ENCODE peak calls at places on chromosomes 3 and 15, in seven cellular contexts. M, Q, G, B, S, N and F are unnamed samples.

GRCh38 chr3:158725348-158725966 is 6.8 kb downstream of the RARRES1 start:
- DNase-seq in B (no peak), Q (no peak), S (no peak), M (peak; percentile 100), G (peak; percentile 99), N (no peak), F (no peak)

GRCh38 chr3:161177996-161178395 is 43.1 kb upstream of the NMD3 start:
- DNase-seq in S (no peak), B (no peak), N (no peak), Q (no peak), G (no peak), M (no peak), F (no peak)

GRCh38 chr3:116141724-116142123 is 303.6 kb downstream of the LSAMP start:
- DNase-seq in B (no peak), G (no peak), M (peak; percentile 13), N (no peak), Q (no peak), S (no peak), F (no peak)

GRCh38 chr3:123884993-123885392 is 861 bp upstream of the MYLK start:
- DNase-seq in N (no peak), Q (no peak), S (no peak), G (no peak), M (no peak), B (no peak), F (no peak)

GRCh38 chr15:72358121-72358520 is 17.7 kb downstream of the HEXA start:
- DNase-seq in S (no peak), Q (no peak), B (no peak), M (no peak), N (no peak), G (no peak), F (no peak)

GRCh38 chr3:155018621-155019330 is 61.3 kb upstream of the MME start:
- DNase-seq in M (no peak), N (no peak), G (no peak), Q (peak; percentile 66), S (no peak), B (no peak), F (peak; percentile 67)

GRCh38 chr15:32657198-32657886 is 15.8 kb downstream of the SCG5 start:
- DNase-seq in G (no peak), B (no peak), N (peak; percentile 13), M (no peak), S (no peak), Q (no peak), F (no peak)

GRCh38 chr3:125594581-125595011 is 701 bp downstream of the OSBPL11 start:
- DNase-seq in Q (peak; percentile 30), G (no peak), M (peak; percentile 22), N (no peak), S (no peak), B (no peak), F (peak; percentile 26)

GRCh38 chr15:93213281-93213680 is 124.3 kb upstream of the RGMA start:
- DNase-seq in G (no peak), N (peak; percentile 29), M (no peak), Q (no peak), S (no peak), B (no peak), F (no peak)

GRCh38 chr15:61151791-61152190 is 77.3 kb downstream of the RORA start:
- DNase-seq in G (no peak), M (no peak), N (no peak), Q (no peak), B (no peak), S (no peak), F (no peak)

GRCh38 chr3:108250626-108251025 is 28.4 kb upstream of the IFT57 start:
- DNase-seq in M (no peak), B (no peak), S (no peak), G (peak; percentile 33), Q (no peak), N (no peak), F (no peak)

GRCh38 chr3:161035711-161036110 is 69.4 kb downstream of the B3GALNT1 start:
- DNase-seq in S (no peak), Q (no peak), M (no peak), G (peak; percentile 25), B (no peak), N (no peak), F (peak; percentile 16)

GRCh38 chr15:90080818-90081382 is 21.4 kb downstream of the IDH2 start:
- DNase-seq in M (no peak), S (no peak), N (no peak), Q (no peak), G (no peak), B (no peak), F (no peak)

GRCh38 chr3:102483556-102483955 is 48.7 kb downstream of the ZPLD1 start:
- DNase-seq in S (no peak), M (no peak), B (no peak), Q (no peak), N (no peak), G (no peak), F (no peak)

GRCh38 chr3:39260957-39261356 is 18.9 kb downstream of the CX3CR1 start:
- DNase-seq in G (peak; percentile 89), N (no peak), S (no peak), M (peak; percentile 71), B (no peak), Q (peak; percentile 81), F (peak; percentile 66)

GRCh38 chr3:152269423-152270144 is 855 bp downstream of the MBNL1 start:
- DNase-seq in N (no peak), G (peak; percentile 92), Q (peak; percentile 37), M (peak; percentile 94), S (no peak), B (peak; percentile 34), F (peak; percentile 73)

GRCh38 chr3:55343486-55344357 is 143.4 kb downstream of the WNT5A start:
- DNase-seq in M (no peak), S (no peak), N (no peak), G (peak; percentile 68), Q (peak; percentile 95), B (no peak), F (no peak)

GRCh38 chr3:10552631-10552943 is 47.2 kb upstream of the ATP2B2 start:
- DNase-seq in Q (no peak), S (no peak), B (peak; percentile 6), M (no peak), G (no peak), N (peak; percentile 16), F (no peak)

GRCh38 chr15:52710050-52710709 is 31.0 kb upstream of the ATOSA start:
- DNase-seq in Q (no peak), G (no peak), B (peak; percentile 36), M (no peak), N (no peak), S (no peak), F (no peak)

GRCh38 chr3:147654827-147655226 is 245.7 kb downstream of the ZIC1 start:
- DNase-seq in N (no peak), M (no peak), G (no peak), B (no peak), S (no peak), Q (no peak), F (no peak)

GRCh38 chr3:160931474-160931873 is 173.7 kb downstream of the B3GALNT1 start:
- DNase-seq in M (no peak), G (no peak), S (no peak), N (no peak), Q (no peak), B (no peak), F (no peak)

GRCh38 chr15:58065011-58065444 is 483 bp downstream of the ALDH1A2 start:
- DNase-seq in B (peak; percentile 46), S (peak; percentile 26), M (no peak), N (peak; percentile 65), Q (peak; percentile 19), G (no peak), F (peak; percentile 13)

GRCh38 chr3:13020159-13020558 is 53.1 kb downstream of the IQSEC1 start:
- DNase-seq in M (no peak), Q (no peak), G (no peak), N (no peak), B (no peak), S (no peak), F (no peak)

GRCh38 chr3:64916937-64917336 is 229.1 kb upstream of the ADAMTS9 start:
- DNase-seq in M (no peak), B (peak; percentile 38), S (no peak), N (no peak), G (peak; percentile 29), Q (peak; percentile 97), F (no peak)
- H3K4me2 ChIP-seq in M (no peak overlapping the region), B (peak overlapping the region; percentile 15), S (no peak overlapping the region), N (no peak overlapping the region), G (no peak overlapping the region), Q (no peak overlapping the region), F (no peak overlapping the region)

GRCh38 chr15:65434201-65434600 is 11.5 kb upstream of the IGDCC4 start:
- DNase-seq in B (no peak), S (no peak), N (peak; percentile 42), G (no peak), Q (no peak), M (no peak), F (no peak)
- H3K4ac ChIP-seq in B (no peak overlapping the region), S (no peak overlapping the region), N (no peak overlapping the region), G (no peak overlapping the region), Q (no peak overlapping the region), M (no peak overlapping the region), F (no peak overlapping the region)

GRCh38 chr3:146473726-146474125 is 4.4 kb upstream of the PLSCR2 start:
- DNase-seq in B (no peak), S (no peak), G (no peak), N (no peak), Q (no peak), M (no peak), F (no peak)
- H3K4me2 ChIP-seq in B (no peak overlapping the region), S (no peak overlapping the region), G (no peak overlapping the region), N (no peak overlapping the region), Q (no peak overlapping the region), M (no peak overlapping the region), F (no peak overlapping the region)

GRCh38 chr15:45091581-45091980 is 22.4 kb downstream of the DUOX2 start:
- DNase-seq in Q (no peak), B (no peak), S (no peak), N (no peak), G (no peak), M (no peak), F (no peak)

GRCh38 chr15:45094358-45094730 is 19.6 kb downstream of the DUOX2 start:
- DNase-seq in Q (no peak), N (no peak), S (no peak), B (no peak), M (peak; percentile 16), G (no peak), F (no peak)

GRCh38 chr15:45095661-45096060 is 18.3 kb downstream of the DUOX2 start:
- DNase-seq in B (no peak), G (no peak), M (no peak), Q (no peak), N (no peak), S (no peak), F (no peak)

GRCh38 chr15:45093013-45093412 is 21.0 kb downstream of the DUOX2 start:
- DNase-seq in S (no peak), B (no peak), N (no peak), G (no peak), M (no peak), Q (no peak), F (no peak)

DNA sequence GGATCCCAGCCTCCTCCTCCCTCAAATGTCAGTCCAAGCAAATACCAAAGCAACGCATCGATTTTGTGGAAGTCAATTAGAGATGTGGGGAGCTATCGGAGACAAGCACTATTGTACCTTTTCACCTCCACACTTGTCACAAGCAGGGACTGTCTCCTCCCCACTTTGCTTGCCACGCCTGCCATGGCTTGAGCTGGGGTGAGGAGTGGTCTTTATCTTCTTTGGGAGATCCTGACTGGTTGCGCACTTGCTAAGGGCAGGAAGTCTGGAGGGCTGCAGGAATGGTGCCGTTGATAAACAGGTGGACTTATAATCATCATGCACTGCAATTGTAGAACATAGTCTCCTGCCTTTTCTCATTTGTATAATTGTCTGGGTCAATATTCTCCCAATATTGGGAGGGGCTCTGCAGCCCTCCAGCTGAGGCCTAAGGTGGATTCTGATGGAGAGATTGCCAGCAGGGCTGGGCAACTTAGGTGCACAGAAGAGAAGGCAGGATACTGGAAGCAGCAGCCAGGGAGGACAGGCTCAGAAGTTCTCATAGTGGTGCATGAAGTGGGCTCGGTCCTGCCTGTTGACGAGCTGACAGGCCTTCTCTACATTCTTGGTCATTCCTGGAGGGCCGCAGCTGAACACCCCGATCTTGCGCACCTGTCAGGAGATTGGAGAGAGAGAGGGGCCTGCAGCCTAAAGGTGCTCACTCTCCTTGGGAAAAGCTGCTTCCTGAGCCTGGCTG is 20.2 kb downstream of the DUOX2 start:
- DNase-seq in Q (no peak), B (no peak), M (no peak), G (no peak), N (no peak), S (no peak), F (no peak)
- H3K4ac ChIP-seq in Q (no peak overlapping the region), B (no peak overlapping the region), M (no peak overlapping the region), G (no peak overlapping the region), N (no peak overlapping the region), S (no peak overlapping the region), F (no peak overlapping the region)